ENCODE peak calls at places on chromosomes 5 and 9, in ten cellular contexts. Z, E, V, O, T, L, C, Y, Q and D are unnamed samples.

GRCh38 chr5:126975791-126976190 is 54.6 kb downstream of the MARCHF3 start:
- DNase-seq in Z (no peak), E (no peak), V (no peak), O (no peak), T (no peak), L (no peak), C (no peak), Y (no peak), Q (no peak), D (no peak)

GRCh38 chr9:13171261-13171660 is 108.2 kb downstream of the MPDZ start:
- DNase-seq in Z (no peak), E (no peak), V (no peak), O (no peak), T (no peak), L (peak), C (no peak), Y (no peak), Q (no peak), D (no peak)

GRCh38 chr5:142960309-142960696 is 190.1 kb downstream of the ARHGAP26 start:
- DNase-seq in Z (no peak), E (peak), V (peak), O (no peak), T (no peak), L (peak), C (peak), Y (peak), Q (no peak), D (no peak)

GRCh38 chr5:168603776-168604175 is 24.6 kb upstream of the PANK3 start:
- DNase-seq in Z (no peak), E (no peak), V (no peak), O (no peak), T (no peak), L (no peak), C (no peak), Y (peak), Q (no peak), D (no peak)

GRCh38 chr5:58080573-58080972 is 379.3 kb downstream of the PLK2 start:
- DNase-seq in Z (peak), E (no peak), V (peak), O (no peak), T (no peak), L (peak), C (peak), Y (peak), Q (no peak), D (no peak)

GRCh38 chr5:128259530-128260145 is 176.1 kb downstream of the SLC12A2 start:
- DNase-seq in Z (no peak), E (no peak), V (no peak), O (no peak), T (no peak), L (no peak), C (no peak), Y (no peak), Q (no peak), D (no peak)

GRCh38 chr5:33223563-33224305 is 217.0 kb upstream of the TARS1 start:
- DNase-seq in Z (no peak), E (no peak), V (no peak), O (no peak), T (no peak), L (peak), C (no peak), Y (peak), Q (no peak), D (no peak)

GRCh38 chr9:1994180-1994579 is 21.0 kb upstream of the SMARCA2 start:
- DNase-seq in Z (peak), E (no peak), V (no peak), O (no peak), T (no peak), L (no peak), C (no peak), Y (peak), Q (no peak), D (no peak)

GRCh38 chr5:76401801-76402250 is 1.3 kb upstream of the IQGAP2 start:
- DNase-seq in Z (no peak), E (no peak), V (no peak), O (no peak), T (peak), L (no peak), C (no peak), Y (no peak), Q (peak), D (no peak)

GRCh38 chr9:36276254-36276653 is 18.0 kb upstream of the GNE start:
- DNase-seq in Z (no peak), E (no peak), V (no peak), O (no peak), T (no peak), L (no peak), C (no peak), Y (no peak), Q (no peak), D (no peak)

GRCh38 chr5:55151923-55152842 is 7.8 kb upstream of the GPX8 start:
- DNase-seq in Z (no peak), E (no peak), V (no peak), O (no peak), T (no peak), L (peak), C (peak), Y (peak), Q (no peak), D (no peak)

GRCh38 chr5:119304439-119304838 is 51.4 kb upstream of the TNFAIP8 start:
- DNase-seq in Z (no peak), E (no peak), V (no peak), O (no peak), T (no peak), L (peak), C (no peak), Y (no peak), Q (no peak), D (no peak)

GRCh38 chr9:121216406-121216805 is 14.7 kb upstream of the RAB14 start:
- DNase-seq in Z (no peak), E (no peak), V (no peak), O (no peak), T (no peak), L (no peak), C (no peak), Y (no peak), Q (no peak), D (no peak)

GRCh38 chr5:163770625-163771024 is 265.2 kb downstream of the MAT2B start:
- DNase-seq in Z (no peak), E (no peak), V (no peak), O (no peak), T (no peak), L (no peak), C (no peak), Y (no peak), Q (no peak), D (no peak)

GRCh38 chr5:177537389-177538361 is 16.7 kb downstream of the FAM193B start:
- DNase-seq in Z (peak), E (no peak), V (peak), O (no peak), T (no peak), L (peak), C (peak), Y (peak), Q (peak), D (no peak)

GRCh38 chr9:105173306-105173705 is 71.1 kb upstream of the SLC44A1 start:
- DNase-seq in Z (peak), E (no peak), V (no peak), O (no peak), T (no peak), L (no peak), C (no peak), Y (no peak), Q (no peak), D (no peak)

GRCh38 chr5:141910271-141910673 is 13.4 kb upstream of the DELE1 start:
- DNase-seq in Z (no peak), E (no peak), V (peak), O (no peak), T (no peak), L (no peak), C (peak), Y (no peak), Q (no peak), D (no peak)

GRCh38 chr5:122864400-122864799 is 19.0 kb downstream of the SNX24 start:
- DNase-seq in Z (no peak), E (no peak), V (no peak), O (no peak), T (no peak), L (no peak), C (no peak), Y (no peak), Q (no peak), D (no peak)

GRCh38 chr5:91595436-91595835 is 212.3 kb upstream of the ARRDC3 start:
- DNase-seq in Z (no peak), E (no peak), V (no peak), O (no peak), T (no peak), L (no peak), C (no peak), Y (no peak), Q (no peak), D (no peak)

GRCh38 chr9:136013116-136013515 is 51.9 kb upstream of the UBAC1 start:
- DNase-seq in Z (no peak), E (no peak), V (no peak), O (no peak), T (no peak), L (no peak), C (no peak), Y (no peak), Q (no peak), D (no peak)

GRCh38 chr5:143554194-143554717 is 150.8 kb upstream of the NR3C1 start:
- DNase-seq in Z (no peak), E (no peak), V (peak), O (no peak), T (no peak), L (peak), C (peak), Y (peak), Q (no peak), D (no peak)

GRCh38 chr9:132185164-132186009 is 23.5 kb downstream of the NTNG2 start:
- DNase-seq in Z (peak), E (no peak), V (no peak), O (no peak), T (no peak), L (no peak), C (no peak), Y (no peak), Q (no peak), D (no peak)

GRCh38 chr9:75891277-75892167 is 1.0 kb downstream of the PCSK5 start:
- DNase-seq in Z (peak), E (no peak), V (peak), O (peak), T (peak), L (peak), C (peak), Y (peak), Q (peak), D (peak)

GRCh38 chr9:73038613-73039012 is 85.8 kb upstream of the ALDH1A1 start:
- DNase-seq in Z (peak), E (no peak), V (peak), O (peak), T (no peak), L (no peak), C (no peak), Y (peak), Q (peak), D (no peak)

GRCh38 chr9:8560560-8561525 is 761.3 kb upstream of the DMAC1 start:
- DNase-seq in Z (peak), E (no peak), V (peak), O (no peak), T (no peak), L (peak), C (no peak), Y (no peak), Q (no peak), D (no peak)

GRCh38 chr9:134568116-134568515 is 73.5 kb upstream of the COL5A1 start:
- DNase-seq in Z (no peak), E (no peak), V (no peak), O (no peak), T (no peak), L (no peak), C (no peak), Y (no peak), Q (no peak), D (no peak)

GRCh38 chr9:131773911-131774379 is 34.1 kb upstream of the RAPGEF1 start:
- DNase-seq in Z (peak), E (no peak), V (peak), O (peak), T (peak), L (peak), C (peak), Y (peak), Q (peak), D (peak)

GRCh38 chr9:109118802-109119438 is 827 bp downstream of the TMEM245 start:
- DNase-seq in Z (peak), E (no peak), V (no peak), O (no peak), T (no peak), L (peak), C (no peak), Y (peak), Q (no peak), D (no peak)

GRCh38 chr9:127166651-127167524 is 44.5 kb upstream of the ANGPTL2 start:
- DNase-seq in Z (no peak), E (no peak), V (no peak), O (no peak), T (peak), L (peak), C (peak), Y (no peak), Q (peak), D (peak)

GRCh38 chr9:87179556-87180340 is 232.4 kb upstream of the GAS1 start:
- DNase-seq in Z (no peak), E (no peak), V (no peak), O (no peak), T (no peak), L (no peak), C (peak), Y (no peak), Q (no peak), D (no peak)

GRCh38 chr5:177290816-177291596 is 12.5 kb downstream of the RAB24 start:
- DNase-seq in Z (no peak), E (no peak), V (no peak), O (no peak), T (no peak), L (no peak), C (no peak), Y (no peak), Q (no peak), D (peak)

GRCh38 chr5:7801898-7802614 is 48.9 kb downstream of the CFAP90 start:
- DNase-seq in Z (no peak), E (no peak), V (no peak), O (no peak), T (no peak), L (no peak), C (no peak), Y (no peak), Q (no peak), D (no peak)

GRCh38 chr5:91361055-91361701 is 21.9 kb downstream of the ARRDC3 start:
- DNase-seq in Z (no peak), E (no peak), V (no peak), O (no peak), T (no peak), L (no peak), C (peak), Y (no peak), Q (no peak), D (no peak)

GRCh38 chr9:85723220-85723619 is 18.5 kb downstream of the AGTPBP1 start:
- DNase-seq in Z (peak), E (no peak), V (no peak), O (peak), T (no peak), L (no peak), C (no peak), Y (no peak), Q (no peak), D (no peak)

GRCh38 chr5:43020294-43020711 is 19.8 kb downstream of the ANXA2R start:
- DNase-seq in Z (peak), E (no peak), V (no peak), O (no peak), T (no peak), L (peak), C (no peak), Y (no peak), Q (no peak), D (no peak)

GRCh38 chr9:98054376-98054951 is 2.1 kb upstream of the NANS start:
- DNase-seq in Z (no peak), E (no peak), V (no peak), O (no peak), T (no peak), L (no peak), C (no peak), Y (no peak), Q (no peak), D (no peak)

GRCh38 chr9:133207540-133208170 is 1.4 kb downstream of the OBP2B start:
- DNase-seq in Z (no peak), E (no peak), V (no peak), O (no peak), T (no peak), L (no peak), C (no peak), Y (no peak), Q (no peak), D (no peak)

GRCh38 chr5:26295541-26295940 is 742.8 kb downstream of the CDH9 start:
- DNase-seq in Z (no peak), E (no peak), V (no peak), O (no peak), T (no peak), L (no peak), C (peak), Y (no peak), Q (no peak), D (no peak)

GRCh38 chr5:3598236-3598635 is 2.6 kb downstream of the IRX1 start:
- DNase-seq in Z (no peak), E (no peak), V (no peak), O (no peak), T (peak), L (no peak), C (no peak), Y (no peak), Q (no peak), D (no peak)
- TF ChIP-seq CTCF in Z (no peak), E (no peak), V (no peak), O (no peak), T (no peak), L (no peak), C (no peak), Y (no peak), Q (no peak), D (no peak)

GRCh38 chr9:122347348-122348287 is 23.2 kb upstream of the PTGS1 start:
- DNase-seq in Z (peak), E (no peak), V (peak), O (no peak), T (no peak), L (no peak), C (peak), Y (peak), Q (peak), D (no peak)
- TF ChIP-seq CTCF in Z (no peak), E (no peak), V (no peak), O (no peak), T (no peak), L (no peak), C (peak), Y (peak), Q (no peak), D (no peak)

DNA sequence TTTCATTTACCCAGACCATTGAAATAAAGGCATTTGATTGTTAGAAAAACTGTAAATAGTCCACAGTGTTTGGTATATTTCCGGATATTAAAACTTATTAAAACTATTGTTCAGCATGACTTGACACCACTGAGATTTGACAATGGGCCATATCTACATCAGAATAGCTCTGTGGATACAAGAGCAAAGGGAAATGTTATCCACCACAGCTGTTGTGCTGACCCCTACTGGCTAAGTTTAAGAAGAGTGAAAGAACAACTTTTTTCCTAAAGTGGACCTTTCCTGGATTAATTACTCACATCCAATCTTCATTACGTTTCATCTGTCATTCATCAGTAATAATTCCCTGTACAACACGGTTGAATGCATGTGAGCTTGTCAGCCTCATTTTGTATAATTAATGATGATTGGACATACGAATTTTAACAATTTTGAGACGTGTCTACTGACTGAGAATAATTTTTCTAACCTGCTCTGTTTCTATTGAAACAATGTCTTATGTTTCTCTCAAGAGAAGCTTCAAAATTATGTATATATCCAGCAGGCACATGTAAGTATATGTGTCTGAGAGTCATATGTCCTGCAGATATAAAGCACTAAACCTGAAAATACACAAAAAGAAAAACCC is 1952.5 kb downstream of the MAT2B start:
- DNase-seq in Z (peak), E (no peak), V (peak), O (no peak), T (no peak), L (peak), C (peak), Y (no peak), Q (no peak), D (no peak)
- TF ChIP-seq CTCF in Z (peak), E (peak), V (peak), O (peak), T (peak), L (peak), C (peak), Y (peak), Q (no peak), D (no peak)

GRCh38 chr9:113876806-113877236 is 712 bp downstream of the ZNF618 start:
- DNase-seq in Z (peak), E (no peak), V (no peak), O (no peak), T (no peak), L (peak), C (no peak), Y (no peak), Q (no peak), D (no peak)
- TF ChIP-seq CTCF in Z (peak), E (peak), V (peak), O (peak), T (peak), L (peak), C (peak), Y (peak), Q (peak), D (no peak)

DNA sequence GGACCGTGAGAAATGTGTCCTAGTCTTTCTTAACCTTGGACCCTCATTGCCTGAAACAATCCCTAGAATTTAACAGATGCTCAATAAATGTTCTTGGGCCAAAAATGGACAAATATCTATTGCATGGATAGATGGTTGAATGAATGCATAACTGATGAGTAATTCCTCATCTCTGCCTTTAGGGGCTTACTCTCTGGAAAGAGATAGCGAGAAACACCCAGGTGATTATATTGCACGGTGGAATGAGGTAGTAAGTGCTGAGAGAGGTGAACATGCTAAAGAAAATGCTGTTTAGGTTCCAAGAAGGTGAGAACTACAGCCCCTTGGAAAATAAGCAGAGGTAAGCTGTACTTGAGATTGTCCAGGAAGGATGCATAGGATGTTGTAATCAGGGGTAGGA is 426.4 kb downstream of the ARHGEF28 start:
- DNase-seq in Z (no peak), E (no peak), V (no peak), O (no peak), T (no peak), L (no peak), C (peak), Y (no peak), Q (no peak), D (no peak)
- TF ChIP-seq CTCF in Z (no peak), E (no peak), V (no peak), O (no peak), T (no peak), L (no peak), C (peak), Y (no peak), Q (no peak), D (no peak)

GRCh38 chr5:151925396-151925750 is 722 bp upstream of the GLRA1 start:
- DNase-seq in Z (peak), E (no peak), V (no peak), O (no peak), T (no peak), L (no peak), C (no peak), Y (no peak), Q (no peak), D (no peak)
- TF ChIP-seq CTCF in Z (no peak), E (no peak), V (no peak), O (no peak), T (no peak), L (no peak), C (no peak), Y (no peak), Q (no peak), D (no peak)